ENCODE peak calls at places on chromosomes 16 and 17, in six cellular contexts. T is HT1080, G is aorta, E is Ammon's horn, V is T-helper 1 cell, B is NCI-H82. I is an unnamed sample.

GRCh38 chr17:75340636-75341035 is 51.4 kb upstream of the SLC25A19 start:
- DNase-seq in V (no peak), B (no peak), T (no peak), E (peak; percentile 67), G (no peak), I (no peak)

GRCh38 chr16:86928517-86929148 is 350.3 kb downstream of the FOXL1 start:
- DNase-seq in E (no peak), T (no peak), B (no peak), V (no peak), G (no peak), I (no peak)

GRCh38 chr16:85878875-85879274 is 20.1 kb upstream of the IRF8 start:
- DNase-seq in B (no peak), V (no peak), G (no peak), E (no peak), T (peak; percentile 66), I (no peak)

GRCh38 chr17:6780886-6781285 is 4.9 kb downstream of the FBXO39 start:
- DNase-seq in T (no peak), B (no peak), E (no peak), G (no peak), V (no peak), I (no peak)

GRCh38 chr17:52032454-52032853 is 126.1 kb downstream of the CA10 start:
- DNase-seq in B (no peak), T (no peak), G (no peak), V (no peak), E (no peak), I (no peak)

GRCh38 chr16:67936124-67936875 is at the start of gene PSMB10:
- DNase-seq in V (no peak), G (peak; percentile 85), E (peak; percentile 66), T (peak; percentile 57), B (peak; percentile 51), I (peak; percentile 73)

GRCh38 chr17:47254403-47254943 is 846 bp downstream of the ITGB3 start:
- DNase-seq in B (no peak), V (no peak), G (peak; percentile 73), E (no peak), T (no peak), I (no peak)

GRCh38 chr16:3646348-3646920 is 8.1 kb upstream of the DNASE1 start:
- DNase-seq in T (no peak), G (peak; percentile 32), V (no peak), E (no peak), B (no peak), I (no peak)

GRCh38 chr16:16025214-16025968 is 76.0 kb downstream of the ABCC1 start:
- DNase-seq in B (no peak), E (peak; percentile 46), V (peak; percentile 66), T (peak; percentile 77), G (peak; percentile 74), I (no peak)

GRCh38 chr17:47279062-47279801 is 25.6 kb downstream of the ITGB3 start:
- DNase-seq in T (peak; percentile 98), E (peak; percentile 48), V (no peak), G (peak; percentile 90), B (no peak), I (no peak)

GRCh38 chr16:3881499-3881995 is 1.0 kb upstream of the CREBBP start:
- DNase-seq in T (no peak), G (no peak), V (no peak), E (no peak), B (no peak), I (no peak)

GRCh38 chr17:57379237-57380054 is 123.1 kb downstream of the MSI2 start:
- DNase-seq in T (no peak), G (no peak), V (no peak), B (no peak), E (no peak), I (no peak)

GRCh38 chr17:33038740-33039139 is 47.1 kb downstream of the SPACA3 start:
- DNase-seq in V (no peak), T (peak; percentile 34), E (peak; percentile 48), B (peak; percentile 62), G (no peak), I (peak; percentile 69)

GRCh38 chr17:12627177-12627629 is 38.5 kb upstream of the MYOCD start:
- DNase-seq in B (no peak), T (peak; percentile 30), E (no peak), V (no peak), G (peak; percentile 87), I (peak; percentile 72)

GRCh38 chr17:78925662-78926555 is 722 bp upstream of the TIMP2 start:
- DNase-seq in T (no peak), E (peak; percentile 68), V (no peak), B (peak; percentile 20), G (peak; percentile 90), I (peak; percentile 90)

GRCh38 chr17:49896222-49896621 is 48.4 kb upstream of the TAC4 start:
- DNase-seq in B (no peak), T (no peak), E (no peak), G (no peak), V (no peak), I (no peak)

GRCh38 chr16:49563666-49564065 is 190.1 kb downstream of the C16orf78 start:
- DNase-seq in V (no peak), G (no peak), B (no peak), E (no peak), T (no peak), I (no peak)

GRCh38 chr17:34311291-34311690 is 7.9 kb upstream of the CCL8 start:
- DNase-seq in T (no peak), B (no peak), E (no peak), V (no peak), G (no peak), I (no peak)

GRCh38 chr17:49616086-49616485 is 40.4 kb downstream of the NXPH3 start:
- DNase-seq in T (no peak), E (peak; percentile 43), G (no peak), B (peak; percentile 15), V (no peak), I (no peak)

GRCh38 chr17:28812136-28812979 is 30.2 kb downstream of the FAM222B start:
- DNase-seq in G (peak; percentile 99), T (peak; percentile 95), B (peak; percentile 99), E (peak; percentile 99), V (peak; percentile 95), I (peak; percentile 97)

GRCh38 chr17:71035226-71035625 is 865.9 kb downstream of the KCNJ2 start:
- DNase-seq in E (no peak), B (no peak), T (no peak), G (no peak), V (no peak), I (no peak)

GRCh38 chr16:4373909-4374742 is 2.5 kb downstream of the VASN start:
- DNase-seq in G (peak; percentile 93), V (no peak), B (no peak), E (peak; percentile 57), T (peak; percentile 35), I (peak; percentile 92)

GRCh38 chr17:57422574-57423164 is 166.3 kb downstream of the MSI2 start:
- DNase-seq in G (no peak), E (no peak), V (peak; percentile 15), B (no peak), T (peak; percentile 86), I (no peak)

GRCh38 chr16:56824335-56824734 is 40.7 kb upstream of the SLC12A3 start:
- DNase-seq in E (peak; percentile 67), T (peak; percentile 10), V (no peak), G (no peak), B (no peak), I (no peak)

GRCh38 chr16:67055712-67056487 is 27.0 kb downstream of the CBFB start:
- DNase-seq in V (peak; percentile 72), G (no peak), B (no peak), T (peak; percentile 98), E (peak; percentile 24), I (no peak)

GRCh38 chr17:45846223-45846622 is 1.5 kb downstream of the SPPL2C start:
- DNase-seq in G (no peak), E (no peak), B (no peak), V (no peak), T (no peak), I (no peak)

GRCh38 chr17:30349252-30349651 is 15.4 kb upstream of the TMIGD1 start:
- DNase-seq in G (no peak), T (no peak), V (no peak), B (no peak), E (no peak), I (no peak)

GRCh38 chr17:48618366-48618896 is 3.3 kb upstream of the HOXB8 start:
- DNase-seq in V (peak; percentile 70), B (peak; percentile 86), E (peak; percentile 86), G (peak; percentile 96), T (peak; percentile 87), I (peak; percentile 94)

GRCh38 chr17:18323007-18323406 is 7.9 kb downstream of the SMCR8 start:
- DNase-seq in E (no peak), V (no peak), G (peak; percentile 24), B (no peak), T (peak; percentile 14), I (no peak)

GRCh38 chr16:50428116-50428515 is 59.3 kb upstream of the BRD7 start:
- DNase-seq in E (no peak), V (no peak), G (no peak), B (no peak), T (peak; percentile 72), I (no peak)

GRCh38 chr17:49468827-49469385 is 26.2 kb upstream of the NGFR start:
- DNase-seq in G (no peak), T (no peak), B (peak; percentile 28), E (no peak), V (no peak), I (peak; percentile 74)

GRCh38 chr16:89448656-89449055 is 41.7 kb downstream of the ANKRD11 start:
- DNase-seq in E (no peak), T (no peak), B (no peak), G (no peak), V (no peak), I (no peak)

GRCh38 chr16:4160663-4161436 is 44.6 kb upstream of the ADCY9 start:
- DNase-seq in E (no peak), B (no peak), T (no peak), G (no peak), V (no peak), I (no peak)

GRCh38 chr17:59435238-59435637 is 103.8 kb downstream of the YPEL2 start:
- DNase-seq in G (no peak), V (peak; percentile 85), T (peak; percentile 62), B (no peak), E (no peak), I (no peak)

GRCh38 chr16:5056347-5056746 is 9.4 kb downstream of the C16orf89 start:
- DNase-seq in E (no peak), B (peak; percentile 75), G (peak; percentile 75), T (no peak), V (peak; percentile 39), I (no peak)

GRCh38 chr16:86768999-86769398 is 190.7 kb downstream of the FOXL1 start:
- DNase-seq in V (no peak), B (no peak), E (no peak), T (no peak), G (peak; percentile 84), I (no peak)

GRCh38 chr16:381788-382717 is at the start of gene PGAP6:
- DNase-seq in G (peak; percentile 87), T (no peak), B (peak; percentile 68), E (peak; percentile 76), V (peak; percentile 52), I (peak; percentile 78)

I was measured in sciatic nerve.